ENCODE peak calls at places on chromosome 2, in ten cellular contexts. One of them, this sample, is unnamed.
A peak's percentile ranks its signal among the peaks of the same experiment; 100 is the strongest.

GRCh38 chr2:47269316-47270232 is 114.5 kb upstream of the STPG4 start:
- DNase-seq in neural progenitor cell: no peak
- DNase-seq in left ventricle myocardium inferior: peak; percentile 22
- DNase-seq in fibroblast of the aortic adventitia: peak; percentile 96
- DNase-seq in choroid plexus epithelial cell: peak; percentile 65
- DNase-seq in psoas muscle: peak; percentile 70
- DNase-seq in HFF-Myc: peak; percentile 73
- DNase-seq in lower leg skin: peak; percentile 91
- DNase-seq in colonic mucosa: peak; percentile 84
- DNase-seq in fibroblast of lung: peak; percentile 99
- DNase-seq in this sample: peak; percentile 99

GRCh38 chr2:237711458-237712150 is 84.2 kb downstream of the LRRFIP1 start:
- DNase-seq in HFF-Myc: no peak
- DNase-seq in psoas muscle: no peak
- DNase-seq in fibroblast of lung: no peak
- DNase-seq in choroid plexus epithelial cell: no peak
- DNase-seq in lower leg skin: peak; percentile 68
- DNase-seq in neural progenitor cell: no peak
- DNase-seq in colonic mucosa: no peak
- DNase-seq in left ventricle myocardium inferior: no peak
- DNase-seq in fibroblast of the aortic adventitia: no peak
- DNase-seq in this sample: no peak

GRCh38 chr2:127145255-127145899 is 38.4 kb upstream of the BIN1 start:
- DNase-seq in fibroblast of the aortic adventitia: peak; percentile 27
- DNase-seq in left ventricle myocardium inferior: no peak
- DNase-seq in fibroblast of lung: peak; percentile 65
- DNase-seq in choroid plexus epithelial cell: no peak
- DNase-seq in HFF-Myc: no peak
- DNase-seq in lower leg skin: no peak
- DNase-seq in psoas muscle: peak; percentile 72
- DNase-seq in neural progenitor cell: no peak
- DNase-seq in colonic mucosa: no peak
- DNase-seq in this sample: peak; percentile 52

GRCh38 chr2:120510751-120511395 is 164.9 kb downstream of the INHBB start:
- DNase-seq in lower leg skin: no peak
- DNase-seq in fibroblast of lung: no peak
- DNase-seq in colonic mucosa: no peak
- DNase-seq in psoas muscle: peak; percentile 27
- DNase-seq in HFF-Myc: no peak
- DNase-seq in left ventricle myocardium inferior: no peak
- DNase-seq in fibroblast of the aortic adventitia: no peak
- DNase-seq in neural progenitor cell: no peak
- DNase-seq in choroid plexus epithelial cell: no peak
- DNase-seq in this sample: no peak

GRCh38 chr2:239688840-239689239 is 288.0 kb upstream of the HDAC4 start:
- DNase-seq in neural progenitor cell: no peak
- DNase-seq in colonic mucosa: peak; percentile 9
- DNase-seq in fibroblast of the aortic adventitia: no peak
- DNase-seq in fibroblast of lung: no peak
- DNase-seq in psoas muscle: no peak
- DNase-seq in HFF-Myc: no peak
- DNase-seq in left ventricle myocardium inferior: no peak
- DNase-seq in choroid plexus epithelial cell: no peak
- DNase-seq in lower leg skin: peak; percentile 54
- DNase-seq in this sample: no peak

GRCh38 chr2:164015328-164016123 is 279.7 kb upstream of the FIGN start:
- DNase-seq in choroid plexus epithelial cell: no peak
- DNase-seq in fibroblast of lung: peak; percentile 95
- DNase-seq in colonic mucosa: no peak
- DNase-seq in left ventricle myocardium inferior: no peak
- DNase-seq in lower leg skin: no peak
- DNase-seq in psoas muscle: no peak
- DNase-seq in neural progenitor cell: peak; percentile 19
- DNase-seq in HFF-Myc: no peak
- DNase-seq in fibroblast of the aortic adventitia: peak; percentile 29
- DNase-seq in this sample: no peak

GRCh38 chr2:44777542-44777941 is 164.0 kb upstream of the SIX3 start:
- DNase-seq in neural progenitor cell: peak; percentile 74
- DNase-seq in fibroblast of the aortic adventitia: no peak
- DNase-seq in colonic mucosa: no peak
- DNase-seq in HFF-Myc: no peak
- DNase-seq in fibroblast of lung: no peak
- DNase-seq in choroid plexus epithelial cell: no peak
- DNase-seq in left ventricle myocardium inferior: no peak
- DNase-seq in psoas muscle: no peak
- DNase-seq in lower leg skin: no peak
- DNase-seq in this sample: no peak

GRCh38 chr2:95266781-95267430 is 7.3 kb upstream of the PROM2 start:
- DNase-seq in psoas muscle: peak; percentile 34
- DNase-seq in colonic mucosa: no peak
- DNase-seq in neural progenitor cell: no peak
- DNase-seq in lower leg skin: peak; percentile 66
- DNase-seq in HFF-Myc: no peak
- DNase-seq in left ventricle myocardium inferior: no peak
- DNase-seq in fibroblast of the aortic adventitia: no peak
- DNase-seq in choroid plexus epithelial cell: no peak
- DNase-seq in fibroblast of lung: no peak
- DNase-seq in this sample: no peak

GRCh38 chr2:47006374-47007220 is 91.0 kb upstream of the MCFD2 start:
- DNase-seq in HFF-Myc: no peak
- DNase-seq in neural progenitor cell: no peak
- DNase-seq in fibroblast of lung: no peak
- DNase-seq in colonic mucosa: no peak
- DNase-seq in fibroblast of the aortic adventitia: no peak
- DNase-seq in choroid plexus epithelial cell: no peak
- DNase-seq in left ventricle myocardium inferior: no peak
- DNase-seq in psoas muscle: no peak
- DNase-seq in lower leg skin: no peak
- DNase-seq in this sample: no peak

GRCh38 chr2:120342451-120342850 is 3.5 kb upstream of the INHBB start:
- DNase-seq in fibroblast of the aortic adventitia: no peak
- DNase-seq in neural progenitor cell: peak; percentile 28
- DNase-seq in fibroblast of lung: no peak
- DNase-seq in colonic mucosa: no peak
- DNase-seq in HFF-Myc: no peak
- DNase-seq in left ventricle myocardium inferior: no peak
- DNase-seq in lower leg skin: no peak
- DNase-seq in psoas muscle: no peak
- DNase-seq in choroid plexus epithelial cell: no peak
- DNase-seq in this sample: no peak

GRCh38 chr2:212709287-212709686 is 170.7 kb upstream of the ERBB4 start:
- DNase-seq in colonic mucosa: no peak
- DNase-seq in left ventricle myocardium inferior: no peak
- DNase-seq in fibroblast of the aortic adventitia: no peak
- DNase-seq in neural progenitor cell: peak; percentile 20
- DNase-seq in psoas muscle: no peak
- DNase-seq in choroid plexus epithelial cell: no peak
- DNase-seq in lower leg skin: no peak
- DNase-seq in HFF-Myc: no peak
- DNase-seq in fibroblast of lung: peak; percentile 57
- DNase-seq in this sample: peak; percentile 59

GRCh38 chr2:108776475-108776874 is 10.1 kb upstream of the CCDC138 start:
- DNase-seq in HFF-Myc: no peak
- DNase-seq in lower leg skin: no peak
- DNase-seq in neural progenitor cell: no peak
- DNase-seq in fibroblast of lung: no peak
- DNase-seq in colonic mucosa: no peak
- DNase-seq in psoas muscle: no peak
- DNase-seq in choroid plexus epithelial cell: no peak
- DNase-seq in fibroblast of the aortic adventitia: no peak
- DNase-seq in left ventricle myocardium inferior: no peak
- DNase-seq in this sample: no peak

GRCh38 chr2:209532321-209532720 is 108.5 kb downstream of the MAP2 start:
- DNase-seq in choroid plexus epithelial cell: no peak
- DNase-seq in HFF-Myc: no peak
- DNase-seq in left ventricle myocardium inferior: no peak
- DNase-seq in neural progenitor cell: no peak
- DNase-seq in colonic mucosa: no peak
- DNase-seq in psoas muscle: no peak
- DNase-seq in fibroblast of lung: no peak
- DNase-seq in fibroblast of the aortic adventitia: no peak
- DNase-seq in lower leg skin: no peak
- DNase-seq in this sample: no peak

GRCh38 chr2:201257941-201258665 is 2.2 kb upstream of the CASP8 start:
- DNase-seq in left ventricle myocardium inferior: peak; percentile 58
- DNase-seq in fibroblast of lung: peak; percentile 83
- DNase-seq in psoas muscle: peak; percentile 68
- DNase-seq in HFF-Myc: peak; percentile 81
- DNase-seq in fibroblast of the aortic adventitia: peak; percentile 85
- DNase-seq in neural progenitor cell: no peak
- DNase-seq in choroid plexus epithelial cell: peak; percentile 94
- DNase-seq in lower leg skin: peak; percentile 93
- DNase-seq in colonic mucosa: peak; percentile 90
- DNase-seq in this sample: peak; percentile 79
- TF ChIP-seq CTCF in left ventricle myocardium inferior: no peak
- TF ChIP-seq CTCF in fibroblast of lung: no peak
- TF ChIP-seq CTCF in psoas muscle: no peak
- TF ChIP-seq CTCF in HFF-Myc: peak; percentile 7
- TF ChIP-seq CTCF in fibroblast of the aortic adventitia: no peak
- TF ChIP-seq CTCF in neural progenitor cell: no peak
- TF ChIP-seq CTCF in choroid plexus epithelial cell: peak; percentile 47
- TF ChIP-seq CTCF in lower leg skin: no peak
- TF ChIP-seq CTCF in colonic mucosa: no peak
- TF ChIP-seq CTCF in this sample: no peak

DNA sequence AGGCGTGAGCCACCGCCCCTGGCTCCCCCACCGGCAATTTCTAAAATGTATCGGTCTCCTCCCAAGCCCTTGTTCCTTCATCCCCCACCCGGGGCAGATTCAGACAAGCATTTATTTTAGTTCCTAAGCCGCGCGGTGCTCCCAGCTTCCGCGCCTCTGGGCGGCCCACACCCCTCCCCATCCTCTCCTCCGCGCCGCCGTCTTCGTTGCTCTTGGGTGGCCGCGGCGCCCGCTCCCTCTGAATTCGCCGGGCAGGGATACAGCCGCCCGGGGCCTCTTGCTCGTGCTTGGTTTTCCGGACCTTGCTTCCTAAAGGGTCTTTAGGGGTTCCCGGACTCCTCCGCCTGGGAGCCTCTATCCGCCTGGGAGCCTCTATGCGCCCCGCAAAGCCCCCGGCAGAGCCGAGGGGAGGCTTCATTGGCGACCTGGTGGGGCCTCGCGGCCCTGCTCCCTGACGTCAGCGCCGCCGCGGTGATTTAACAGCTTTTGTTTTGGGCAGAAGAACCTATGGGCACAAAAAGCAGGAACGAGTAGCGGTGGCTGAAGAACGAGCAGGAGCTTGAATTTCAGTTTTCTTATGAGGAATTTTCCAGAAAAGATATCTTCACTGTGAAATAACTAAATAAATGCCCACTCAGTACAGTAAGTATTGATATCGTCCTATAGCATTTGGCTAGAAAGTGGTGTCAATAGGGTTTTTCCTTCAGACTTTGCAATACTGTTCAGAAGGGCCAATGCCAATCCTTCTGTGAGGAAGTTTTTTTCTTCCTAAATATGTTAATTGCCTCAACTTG is 37.3 kb downstream of the PRKRA start:
- DNase-seq in fibroblast of lung: peak; percentile 82
- DNase-seq in left ventricle myocardium inferior: peak; percentile 78
- DNase-seq in colonic mucosa: peak; percentile 71
- DNase-seq in fibroblast of the aortic adventitia: peak; percentile 70
- DNase-seq in lower leg skin: peak; percentile 93
- DNase-seq in HFF-Myc: no peak
- DNase-seq in neural progenitor cell: peak; percentile 89
- DNase-seq in psoas muscle: peak; percentile 82
- DNase-seq in choroid plexus epithelial cell: peak; percentile 74
- DNase-seq in this sample: peak; percentile 54
- TF ChIP-seq CTCF in fibroblast of lung: no peak
- TF ChIP-seq CTCF in left ventricle myocardium inferior: no peak
- TF ChIP-seq CTCF in colonic mucosa: no peak
- TF ChIP-seq CTCF in fibroblast of the aortic adventitia: no peak
- TF ChIP-seq CTCF in lower leg skin: no peak
- TF ChIP-seq CTCF in HFF-Myc: no peak
- TF ChIP-seq CTCF in neural progenitor cell: no peak
- TF ChIP-seq CTCF in psoas muscle: no peak
- TF ChIP-seq CTCF in choroid plexus epithelial cell: no peak
- TF ChIP-seq CTCF in this sample: no peak

GRCh38 chr2:205188516-205189138 is 493.7 kb upstream of the NRP2 start:
- DNase-seq in colonic mucosa: peak; percentile 43
- DNase-seq in HFF-Myc: peak; percentile 44
- DNase-seq in left ventricle myocardium inferior: peak; percentile 62
- DNase-seq in fibroblast of the aortic adventitia: peak; percentile 82
- DNase-seq in neural progenitor cell: peak; percentile 52
- DNase-seq in choroid plexus epithelial cell: peak; percentile 95
- DNase-seq in fibroblast of lung: peak; percentile 65
- DNase-seq in lower leg skin: no peak
- DNase-seq in psoas muscle: peak; percentile 75
- DNase-seq in this sample: no peak

GRCh38 chr2:205193121-205193520 is 489.2 kb upstream of the NRP2 start:
- DNase-seq in psoas muscle: no peak
- DNase-seq in choroid plexus epithelial cell: no peak
- DNase-seq in lower leg skin: no peak
- DNase-seq in HFF-Myc: no peak
- DNase-seq in fibroblast of lung: no peak
- DNase-seq in left ventricle myocardium inferior: no peak
- DNase-seq in neural progenitor cell: no peak
- DNase-seq in fibroblast of the aortic adventitia: no peak
- DNase-seq in colonic mucosa: no peak
- DNase-seq in this sample: no peak

GRCh38 chr2:205190528-205190927 is 491.8 kb upstream of the NRP2 start:
- DNase-seq in colonic mucosa: no peak
- DNase-seq in neural progenitor cell: no peak
- DNase-seq in HFF-Myc: no peak
- DNase-seq in left ventricle myocardium inferior: no peak
- DNase-seq in fibroblast of the aortic adventitia: no peak
- DNase-seq in psoas muscle: no peak
- DNase-seq in choroid plexus epithelial cell: no peak
- DNase-seq in lower leg skin: no peak
- DNase-seq in fibroblast of lung: no peak
- DNase-seq in this sample: no peak

GRCh38 chr2:205187731-205188130 is 494.6 kb upstream of the NRP2 start:
- DNase-seq in lower leg skin: no peak
- DNase-seq in psoas muscle: no peak
- DNase-seq in neural progenitor cell: no peak
- DNase-seq in colonic mucosa: no peak
- DNase-seq in fibroblast of the aortic adventitia: peak; percentile 29
- DNase-seq in HFF-Myc: no peak
- DNase-seq in choroid plexus epithelial cell: no peak
- DNase-seq in fibroblast of lung: peak; percentile 67
- DNase-seq in left ventricle myocardium inferior: no peak
- DNase-seq in this sample: no peak
- TF ChIP-seq CTCF in lower leg skin: no peak
- TF ChIP-seq CTCF in psoas muscle: no peak
- TF ChIP-seq CTCF in neural progenitor cell: no peak
- TF ChIP-seq CTCF in colonic mucosa: no peak
- TF ChIP-seq CTCF in fibroblast of the aortic adventitia: no peak
- TF ChIP-seq CTCF in HFF-Myc: no peak
- TF ChIP-seq CTCF in choroid plexus epithelial cell: no peak
- TF ChIP-seq CTCF in fibroblast of lung: no peak
- TF ChIP-seq CTCF in left ventricle myocardium inferior: no peak
- TF ChIP-seq CTCF in this sample: no peak

DNA sequence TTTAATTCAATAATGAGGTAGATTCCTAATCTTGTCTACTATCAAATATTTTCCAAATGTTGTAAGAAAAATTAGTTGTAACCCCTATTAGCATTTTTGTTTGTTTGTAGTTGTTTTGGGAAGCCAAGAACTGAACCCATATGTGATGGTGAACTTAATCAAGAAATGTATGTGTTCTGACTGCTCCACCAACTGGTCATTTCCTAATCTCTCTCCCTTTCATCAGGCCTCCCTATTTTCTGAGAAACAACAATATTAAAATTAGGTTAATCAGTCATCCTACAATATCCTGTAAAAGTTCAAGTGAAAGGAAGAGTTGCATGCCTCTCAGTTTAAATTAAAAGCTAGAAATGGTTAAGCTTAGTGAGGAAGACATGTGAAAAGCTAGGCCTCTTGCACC is 504.0 kb downstream of the EPHA4 start:
- DNase-seq in left ventricle myocardium inferior: no peak
- DNase-seq in fibroblast of lung: no peak
- DNase-seq in neural progenitor cell: no peak
- DNase-seq in fibroblast of the aortic adventitia: no peak
- DNase-seq in colonic mucosa: no peak
- DNase-seq in psoas muscle: no peak
- DNase-seq in choroid plexus epithelial cell: peak; percentile 8
- DNase-seq in HFF-Myc: no peak
- DNase-seq in lower leg skin: no peak
- DNase-seq in this sample: no peak
- TF ChIP-seq CTCF in left ventricle myocardium inferior: no peak
- TF ChIP-seq CTCF in fibroblast of lung: no peak
- TF ChIP-seq CTCF in neural progenitor cell: no peak
- TF ChIP-seq CTCF in fibroblast of the aortic adventitia: no peak
- TF ChIP-seq CTCF in colonic mucosa: no peak
- TF ChIP-seq CTCF in psoas muscle: no peak
- TF ChIP-seq CTCF in choroid plexus epithelial cell: peak; percentile 11
- TF ChIP-seq CTCF in HFF-Myc: no peak
- TF ChIP-seq CTCF in lower leg skin: no peak
- TF ChIP-seq CTCF in this sample: peak; percentile 29